ENCODE peak calls at places on chromosomes 2 and 18, in seven cellular contexts. One of them, this sample, is unnamed.

GRCh38 chr2:184799386-184799785 is 201.1 kb downstream of the ZNF804A start:
- DNase-seq in neural crest cell: no peak
- DNase-seq in RWPE1: no peak
- DNase-seq in fibroblast of pulmonary artery: no peak
- DNase-seq in neural progenitor cell: no peak
- DNase-seq in right atrium auricular region: no peak
- DNase-seq in type B pancreatic cell: no peak
- DNase-seq in this sample: no peak

GRCh38 chr2:150495993-150496627 is 8.6 kb upstream of the RND3 start:
- DNase-seq in fibroblast of pulmonary artery: peak
- DNase-seq in RWPE1: peak
- DNase-seq in right atrium auricular region: no peak
- DNase-seq in neural progenitor cell: no peak
- DNase-seq in neural crest cell: no peak
- DNase-seq in type B pancreatic cell: no peak
- DNase-seq in this sample: no peak

GRCh38 chr18:33745396-33745795 is 167.4 kb downstream of the ASXL3 start:
- DNase-seq in type B pancreatic cell: no peak
- DNase-seq in right atrium auricular region: no peak
- DNase-seq in RWPE1: no peak
- DNase-seq in neural crest cell: no peak
- DNase-seq in fibroblast of pulmonary artery: no peak
- DNase-seq in neural progenitor cell: no peak
- DNase-seq in this sample: no peak

GRCh38 chr18:46297621-46298020 is 193.4 kb downstream of the HAUS1 start:
- DNase-seq in fibroblast of pulmonary artery: no peak
- DNase-seq in neural progenitor cell: no peak
- DNase-seq in neural crest cell: no peak
- DNase-seq in type B pancreatic cell: no peak
- DNase-seq in right atrium auricular region: no peak
- DNase-seq in RWPE1: no peak
- DNase-seq in this sample: peak

GRCh38 chr2:66985901-66986300 is 411.2 kb upstream of the ETAA1 start:
- DNase-seq in RWPE1: no peak
- DNase-seq in neural progenitor cell: no peak
- DNase-seq in right atrium auricular region: no peak
- DNase-seq in fibroblast of pulmonary artery: peak
- DNase-seq in neural crest cell: no peak
- DNase-seq in type B pancreatic cell: no peak
- DNase-seq in this sample: no peak

GRCh38 chr2:181546086-181546485 is 88.9 kb downstream of the ITGA4 start:
- DNase-seq in type B pancreatic cell: no peak
- DNase-seq in fibroblast of pulmonary artery: no peak
- DNase-seq in RWPE1: no peak
- DNase-seq in right atrium auricular region: no peak
- DNase-seq in neural crest cell: no peak
- DNase-seq in neural progenitor cell: no peak
- DNase-seq in this sample: no peak

GRCh38 chr2:23497063-23497462 is 112.1 kb downstream of the KLHL29 start:
- DNase-seq in fibroblast of pulmonary artery: peak
- DNase-seq in type B pancreatic cell: no peak
- DNase-seq in RWPE1: no peak
- DNase-seq in neural crest cell: no peak
- DNase-seq in right atrium auricular region: no peak
- DNase-seq in neural progenitor cell: no peak
- DNase-seq in this sample: peak

GRCh38 chr2:162676515-162676914 is 162.1 kb downstream of the KCNH7 start:
- DNase-seq in type B pancreatic cell: no peak
- DNase-seq in neural crest cell: no peak
- DNase-seq in fibroblast of pulmonary artery: no peak
- DNase-seq in right atrium auricular region: no peak
- DNase-seq in neural progenitor cell: no peak
- DNase-seq in RWPE1: no peak
- DNase-seq in this sample: no peak

GRCh38 chr2:113762377-113763118 is 6.1 kb upstream of the SLC35F5 start:
- DNase-seq in RWPE1: no peak
- DNase-seq in right atrium auricular region: no peak
- DNase-seq in neural crest cell: no peak
- DNase-seq in neural progenitor cell: no peak
- DNase-seq in type B pancreatic cell: no peak
- DNase-seq in fibroblast of pulmonary artery: peak
- DNase-seq in this sample: no peak

GRCh38 chr2:159010340-159010739 is 41.9 kb downstream of the TANC1 start:
- DNase-seq in fibroblast of pulmonary artery: peak
- DNase-seq in neural progenitor cell: no peak
- DNase-seq in RWPE1: no peak
- DNase-seq in type B pancreatic cell: no peak
- DNase-seq in right atrium auricular region: no peak
- DNase-seq in neural crest cell: no peak
- DNase-seq in this sample: peak

GRCh38 chr2:23626701-23627181 is 241.8 kb downstream of the KLHL29 start:
- DNase-seq in RWPE1: no peak
- DNase-seq in neural progenitor cell: no peak
- DNase-seq in fibroblast of pulmonary artery: no peak
- DNase-seq in neural crest cell: no peak
- DNase-seq in right atrium auricular region: no peak
- DNase-seq in type B pancreatic cell: no peak
- DNase-seq in this sample: no peak

GRCh38 chr2:190117305-190117704 is 54.8 kb upstream of the MSTN start:
- DNase-seq in neural crest cell: no peak
- DNase-seq in RWPE1: no peak
- DNase-seq in right atrium auricular region: no peak
- DNase-seq in fibroblast of pulmonary artery: no peak
- DNase-seq in type B pancreatic cell: no peak
- DNase-seq in neural progenitor cell: no peak
- DNase-seq in this sample: no peak

GRCh38 chr18:52237551-52237950 is 102.4 kb upstream of the DCC start:
- DNase-seq in neural progenitor cell: no peak
- DNase-seq in RWPE1: peak
- DNase-seq in fibroblast of pulmonary artery: peak
- DNase-seq in right atrium auricular region: no peak
- DNase-seq in type B pancreatic cell: no peak
- DNase-seq in neural crest cell: no peak
- DNase-seq in this sample: no peak

GRCh38 chr2:202871161-202872141 is at the start of gene ICA1L:
- DNase-seq in RWPE1: peak
- DNase-seq in type B pancreatic cell: peak
- DNase-seq in neural crest cell: peak
- DNase-seq in right atrium auricular region: peak
- DNase-seq in fibroblast of pulmonary artery: peak
- DNase-seq in neural progenitor cell: peak
- DNase-seq in this sample: peak

GRCh38 chr2:74317696-74318095 is 25.5 kb downstream of the SLC4A5 start:
- DNase-seq in type B pancreatic cell: no peak
- DNase-seq in neural crest cell: no peak
- DNase-seq in fibroblast of pulmonary artery: no peak
- DNase-seq in RWPE1: no peak
- DNase-seq in neural progenitor cell: no peak
- DNase-seq in right atrium auricular region: no peak
- DNase-seq in this sample: no peak

GRCh38 chr2:106827178-106827577 is 58.8 kb downstream of the ST6GAL2 start:
- DNase-seq in fibroblast of pulmonary artery: no peak
- DNase-seq in neural progenitor cell: no peak
- DNase-seq in neural crest cell: no peak
- DNase-seq in type B pancreatic cell: no peak
- DNase-seq in right atrium auricular region: no peak
- DNase-seq in RWPE1: no peak
- DNase-seq in this sample: no peak

GRCh38 chr2:9889812-9890261 is 46.6 kb downstream of the TAF1B start:
- DNase-seq in right atrium auricular region: no peak
- DNase-seq in fibroblast of pulmonary artery: no peak
- DNase-seq in RWPE1: no peak
- DNase-seq in neural crest cell: no peak
- DNase-seq in type B pancreatic cell: no peak
- DNase-seq in neural progenitor cell: peak
- DNase-seq in this sample: no peak

GRCh38 chr2:205914736-205915510 is 171.1 kb downstream of the INO80D start:
- DNase-seq in type B pancreatic cell: no peak
- DNase-seq in RWPE1: no peak
- DNase-seq in neural progenitor cell: no peak
- DNase-seq in neural crest cell: no peak
- DNase-seq in fibroblast of pulmonary artery: no peak
- DNase-seq in right atrium auricular region: no peak
- DNase-seq in this sample: no peak

GRCh38 chr2:63544017-63544627 is 44.2 kb downstream of the WDPCP start:
- DNase-seq in fibroblast of pulmonary artery: peak
- DNase-seq in right atrium auricular region: no peak
- DNase-seq in neural crest cell: no peak
- DNase-seq in RWPE1: peak
- DNase-seq in neural progenitor cell: peak
- DNase-seq in type B pancreatic cell: no peak
- DNase-seq in this sample: no peak
- TF ChIP-seq CTCF in fibroblast of pulmonary artery: peak
- TF ChIP-seq CTCF in right atrium auricular region: peak
- TF ChIP-seq CTCF in neural crest cell: peak
- TF ChIP-seq CTCF in RWPE1: peak
- TF ChIP-seq CTCF in neural progenitor cell: peak
- TF ChIP-seq CTCF in type B pancreatic cell: peak
- TF ChIP-seq CTCF in this sample: peak

DNA sequence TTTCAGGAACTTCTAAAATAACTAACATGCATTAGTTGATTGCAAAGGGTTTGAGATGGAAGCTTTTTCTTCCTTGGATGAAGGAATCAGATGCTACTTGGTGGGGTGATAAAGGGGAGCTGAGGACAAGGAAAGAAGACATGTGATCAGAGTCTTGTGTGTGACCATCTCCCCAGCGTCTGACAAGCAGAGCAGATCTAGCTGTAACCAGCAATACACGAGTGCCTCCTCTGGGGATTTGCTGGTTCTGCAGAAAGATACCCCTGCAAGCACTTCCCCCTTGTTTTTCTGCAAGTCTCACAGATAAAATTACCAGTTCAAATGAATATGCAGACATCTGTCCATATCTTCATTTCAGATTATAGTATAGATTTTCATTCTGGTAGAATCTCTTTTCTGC is 2.7 kb downstream of the CDH7 start:
- DNase-seq in neural progenitor cell: peak
- DNase-seq in fibroblast of pulmonary artery: peak
- DNase-seq in right atrium auricular region: no peak
- DNase-seq in neural crest cell: peak
- DNase-seq in type B pancreatic cell: no peak
- DNase-seq in RWPE1: no peak
- DNase-seq in this sample: no peak
- TF ChIP-seq CTCF in neural progenitor cell: peak
- TF ChIP-seq CTCF in fibroblast of pulmonary artery: peak
- TF ChIP-seq CTCF in right atrium auricular region: peak
- TF ChIP-seq CTCF in neural crest cell: peak
- TF ChIP-seq CTCF in type B pancreatic cell: peak
- TF ChIP-seq CTCF in RWPE1: no peak
- TF ChIP-seq CTCF in this sample: no peak

GRCh38 chr2:241274127-241274526 is 41.3 kb downstream of the HDLBP start:
- DNase-seq in neural progenitor cell: no peak
- DNase-seq in neural crest cell: no peak
- DNase-seq in RWPE1: no peak
- DNase-seq in type B pancreatic cell: no peak
- DNase-seq in fibroblast of pulmonary artery: no peak
- DNase-seq in right atrium auricular region: peak
- DNase-seq in this sample: no peak
- TF ChIP-seq CTCF in neural progenitor cell: no peak
- TF ChIP-seq CTCF in neural crest cell: no peak
- TF ChIP-seq CTCF in RWPE1: no peak
- TF ChIP-seq CTCF in type B pancreatic cell: no peak
- TF ChIP-seq CTCF in fibroblast of pulmonary artery: no peak
- TF ChIP-seq CTCF in right atrium auricular region: no peak
- TF ChIP-seq CTCF in this sample: no peak

GRCh38 chr2:95289251-95289650 is 7.9 kb upstream of the KCNIP3 start:
- DNase-seq in neural crest cell: no peak
- DNase-seq in RWPE1: no peak
- DNase-seq in neural progenitor cell: no peak
- DNase-seq in type B pancreatic cell: no peak
- DNase-seq in right atrium auricular region: no peak
- DNase-seq in fibroblast of pulmonary artery: no peak
- DNase-seq in this sample: no peak
- TF ChIP-seq CTCF in neural crest cell: no peak
- TF ChIP-seq CTCF in RWPE1: no peak
- TF ChIP-seq CTCF in neural progenitor cell: peak
- TF ChIP-seq CTCF in type B pancreatic cell: no peak
- TF ChIP-seq CTCF in right atrium auricular region: no peak
- TF ChIP-seq CTCF in fibroblast of pulmonary artery: no peak
- TF ChIP-seq CTCF in this sample: no peak

GRCh38 chr2:212864186-212864585 is 287.2 kb downstream of the IKZF2 start:
- DNase-seq in fibroblast of pulmonary artery: no peak
- DNase-seq in neural progenitor cell: no peak
- DNase-seq in RWPE1: no peak
- DNase-seq in right atrium auricular region: no peak
- DNase-seq in neural crest cell: no peak
- DNase-seq in type B pancreatic cell: no peak
- DNase-seq in this sample: no peak

GRCh38 chr2:212858496-212858895 is 292.9 kb downstream of the IKZF2 start:
- DNase-seq in neural progenitor cell: no peak
- DNase-seq in type B pancreatic cell: no peak
- DNase-seq in RWPE1: no peak
- DNase-seq in neural crest cell: no peak
- DNase-seq in fibroblast of pulmonary artery: no peak
- DNase-seq in right atrium auricular region: no peak
- DNase-seq in this sample: no peak

DNA sequence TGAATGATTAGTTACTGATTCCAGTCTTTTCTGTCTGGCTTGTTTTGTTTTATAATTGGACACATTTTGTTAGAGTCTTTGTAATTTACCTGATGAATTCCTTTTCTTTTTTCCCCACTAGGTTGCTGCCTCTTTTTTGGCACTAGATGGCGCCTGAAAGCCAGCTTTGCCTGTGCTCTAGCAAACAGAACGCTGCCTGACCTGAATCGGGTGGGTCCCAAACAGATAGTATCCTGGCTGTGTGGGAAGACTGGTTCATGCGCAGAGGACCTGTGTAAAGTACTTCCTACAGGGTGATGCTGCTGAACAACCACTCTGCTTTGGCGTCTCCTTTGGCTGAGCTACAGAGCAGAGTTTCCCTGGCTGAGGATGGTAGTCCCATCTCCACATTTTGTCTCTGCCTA is 288.2 kb downstream of the IKZF2 start:
- DNase-seq in fibroblast of pulmonary artery: peak
- DNase-seq in neural progenitor cell: peak
- DNase-seq in RWPE1: no peak
- DNase-seq in type B pancreatic cell: no peak
- DNase-seq in right atrium auricular region: no peak
- DNase-seq in neural crest cell: no peak
- DNase-seq in this sample: peak
- TF ChIP-seq CTCF in fibroblast of pulmonary artery: peak
- TF ChIP-seq CTCF in neural progenitor cell: peak
- TF ChIP-seq CTCF in RWPE1: peak
- TF ChIP-seq CTCF in type B pancreatic cell: peak
- TF ChIP-seq CTCF in right atrium auricular region: peak
- TF ChIP-seq CTCF in neural crest cell: peak
- TF ChIP-seq CTCF in this sample: peak